ENCODE peak calls at places on chromosome 22, in five cellular contexts. W, F, I, M and R are unnamed samples.

GRCh38 chr22:47565607-47566006 is 803.2 kb downstream of the TBC1D22A start:
- DNase-seq in W (no peak), M (no peak), F (no peak), I (no peak), R (no peak)

GRCh38 chr22:43185860-43186261 is 1.1 kb downstream of the TTLL12 start:
- DNase-seq in M (peak; percentile 62), I (no peak), F (peak; percentile 23), W (peak; percentile 33), R (no peak)

GRCh38 chr22:50573491-50574382 is 4.5 kb downstream of the CPT1B start:
- DNase-seq in W (no peak), M (no peak), F (no peak), I (no peak), R (no peak)

GRCh38 chr22:18022851-18023250 is 1.5 kb downstream of the MICAL3 start:
- DNase-seq in W (no peak), F (no peak), I (no peak), M (no peak), R (no peak)

GRCh38 chr22:19530751-19531150 is 6.5 kb upstream of the CLDN5 start:
- DNase-seq in W (no peak), M (no peak), I (no peak), F (no peak), R (no peak)

GRCh38 chr22:49979587-49980264 is 19.2 kb downstream of the PIM3 start:
- DNase-seq in M (peak; percentile 29), F (no peak), W (no peak), I (peak; percentile 44), R (no peak)

GRCh38 chr22:30325724-30326703 is 727 bp downstream of the TBC1D10A start:
- DNase-seq in F (no peak), I (peak; percentile 37), M (peak; percentile 69), W (peak; percentile 51), R (no peak)

GRCh38 chr22:17131686-17132085 is 10.5 kb upstream of the TMEM121B start:
- DNase-seq in I (no peak), M (no peak), F (no peak), W (no peak), R (no peak)

GRCh38 chr22:42383287-42383686 is 48.9 kb downstream of the NFAM1 start:
- DNase-seq in F (no peak), M (no peak), I (no peak), W (no peak), R (no peak)

GRCh38 chr22:37633082-37633692 is 6.3 kb upstream of the SH3BP1 start:
- DNase-seq in I (no peak), W (no peak), F (no peak), M (no peak), R (no peak)
- H2AFZ ChIP-seq in I (no peak overlapping the region), W (no peak overlapping the region), F (no peak overlapping the region), M (no peak overlapping the region), R (peak overlapping the region; percentile 41)

DNA sequence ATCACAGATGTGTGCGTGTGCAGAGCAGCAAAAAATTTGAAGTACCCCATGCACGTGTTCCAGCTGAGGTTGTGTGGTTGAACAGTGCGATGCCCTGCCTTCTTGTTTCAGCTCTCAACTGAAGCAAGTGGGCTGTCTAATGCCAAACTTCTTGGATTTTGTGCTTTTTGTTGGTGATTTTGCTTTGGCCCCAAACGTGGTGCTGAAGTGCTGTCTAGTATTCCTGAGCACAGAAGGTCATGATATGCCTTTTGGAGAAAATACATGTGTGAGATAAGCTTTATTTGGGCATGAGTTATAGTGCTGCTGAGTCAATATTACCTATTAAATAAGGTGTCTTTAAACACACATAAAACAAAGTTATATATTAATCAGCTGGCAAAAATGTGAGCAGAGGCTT is 14.1 kb downstream of the YDJC start:
- DNase-seq in M (no peak), I (no peak), W (no peak), F (no peak), R (no peak)
- H3K4me2 ChIP-seq in M (no peak overlapping the region), I (no peak overlapping the region), W (no peak overlapping the region), F (no peak overlapping the region), R (no peak overlapping the region)

GRCh38 chr22:40112595-40112994 is 65.1 kb upstream of the TNRC6B start:
- DNase-seq in M (no peak), I (no peak), F (no peak), W (no peak), R (no peak)

GRCh38 chr22:40107244-40107643 is 70.5 kb upstream of the TNRC6B start:
- DNase-seq in M (no peak), F (no peak), I (no peak), W (no peak), R (no peak)

GRCh38 chr22:40111451-40111850 is 66.3 kb upstream of the TNRC6B start:
- DNase-seq in F (no peak), M (no peak), W (no peak), I (no peak), R (no peak)

GRCh38 chr22:40105755-40106154 is 72.0 kb upstream of the TNRC6B start:
- DNase-seq in F (no peak), M (no peak), W (no peak), I (no peak), R (no peak)

GRCh38 chr22:40107756-40108437 is 69.8 kb upstream of the TNRC6B start:
- DNase-seq in I (no peak), M (peak; percentile 14), W (peak; percentile 46), F (peak; percentile 57), R (no peak)
- H2AFZ ChIP-seq in I (no peak overlapping the region), M (no peak overlapping the region), W (no peak overlapping the region), F (peak overlapping the region; percentile 90), R (no peak overlapping the region)

GRCh38 chr22:29308791-29309262 is 2.4 kb downstream of the GAS2L1 start:
- DNase-seq in W (no peak), F (peak; percentile 88), M (no peak), I (no peak), R (peak; percentile 76)

GRCh38 chr22:29306830-29307657 is 594 bp downstream of the GAS2L1 start:
- DNase-seq in W (peak; percentile 61), M (peak; percentile 92), I (peak; percentile 80), F (peak; percentile 76), R (no peak)

GRCh38 chr22:29309332-29310064 is 3.0 kb downstream of the GAS2L1 start:
- DNase-seq in F (no peak), I (no peak), M (no peak), W (no peak), R (no peak)

GRCh38 chr22:29307658-29308147 is 1.3 kb downstream of the GAS2L1 start:
- DNase-seq in W (no peak), I (no peak), M (no peak), F (peak; percentile 17), R (no peak)

DNA sequence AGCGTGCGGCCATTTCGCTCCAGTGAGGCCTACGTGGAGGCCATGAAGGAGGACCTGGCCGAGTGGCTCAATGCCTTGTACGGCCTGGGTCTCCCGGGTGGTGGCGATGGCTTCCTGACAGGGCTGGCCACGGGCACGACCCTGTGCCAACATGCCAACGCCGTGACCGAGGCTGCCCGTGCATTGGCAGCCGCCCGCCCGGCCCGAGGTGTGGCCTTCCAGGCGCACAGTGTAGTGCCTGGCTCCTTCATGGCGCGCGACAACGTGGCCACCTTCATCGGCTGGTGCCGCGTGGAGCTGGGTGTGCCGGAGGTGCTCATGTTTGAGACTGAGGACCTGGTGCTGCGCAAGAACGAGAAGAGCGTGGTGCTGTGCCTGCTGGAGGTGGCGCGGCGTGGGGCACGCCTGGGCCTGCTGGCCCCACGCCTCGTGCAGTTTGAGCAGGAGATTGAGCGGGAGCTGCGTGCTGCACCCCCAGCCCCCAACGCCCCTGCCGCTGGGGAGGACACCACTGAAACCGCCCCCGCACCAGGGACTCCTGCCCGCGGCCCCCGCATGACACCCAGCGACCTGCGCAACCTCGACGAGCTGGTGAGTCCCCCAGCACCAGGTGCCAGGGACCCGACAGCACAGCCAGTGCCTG is 1.8 kb downstream of the GAS2L1 start:
- DNase-seq in M (no peak), I (no peak), F (peak; percentile 43), W (no peak), R (no peak)
- H3K4me2 ChIP-seq in M (peak overlapping the region; percentile 98), I (no peak overlapping the region), F (peak overlapping the region; percentile 90), W (peak overlapping the region; percentile 77), R (peak overlapping the region; percentile 92)

DNA sequence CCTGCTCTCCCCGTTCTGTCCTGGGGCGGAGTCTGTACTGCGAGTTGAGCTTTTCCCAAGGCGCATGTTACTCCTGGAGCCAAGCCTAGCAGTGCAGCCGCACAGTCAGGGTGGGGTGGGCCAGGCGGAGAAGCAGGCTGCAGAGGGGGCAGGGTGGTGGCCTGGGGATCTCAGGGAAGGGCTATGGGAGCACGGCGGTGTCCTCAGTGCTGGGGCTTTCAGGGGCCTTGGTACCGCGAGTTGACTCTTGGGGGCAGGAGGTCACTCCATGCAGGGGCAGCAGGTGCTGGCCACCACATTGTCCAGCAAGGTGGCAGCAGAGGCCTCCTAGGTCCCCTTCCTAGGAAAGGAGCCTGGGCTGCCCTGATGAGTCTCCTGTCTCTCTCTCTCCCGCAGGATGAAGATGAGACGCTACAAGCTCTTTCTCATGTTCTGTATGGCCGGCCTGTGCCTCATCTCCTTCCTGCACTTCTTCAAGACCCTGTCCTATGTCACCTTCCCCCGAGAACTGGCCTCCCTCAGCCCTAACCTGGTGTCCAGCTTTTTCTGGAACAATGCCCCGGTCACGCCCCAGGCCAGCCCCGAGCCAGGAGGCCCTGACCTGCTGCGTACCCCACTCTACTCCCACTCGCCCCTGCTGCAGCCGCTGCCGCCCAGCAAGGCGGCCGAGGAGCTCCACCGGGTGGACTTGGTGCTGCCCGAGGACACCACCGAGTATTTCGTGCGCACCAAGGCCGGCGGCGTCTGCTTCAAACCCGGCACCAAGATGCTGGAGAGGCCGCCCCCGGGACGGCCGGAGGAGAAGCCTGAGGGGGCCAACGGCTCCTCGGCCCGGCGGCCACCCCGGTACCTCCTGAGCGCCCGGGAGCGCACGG is 14.9 kb upstream of the MIEF1 start:
- DNase-seq in I (no peak), W (no peak), M (no peak), F (no peak), R (no peak)
- H2AFZ ChIP-seq in I (no peak overlapping the region), W (no peak overlapping the region), M (no peak overlapping the region), F (no peak overlapping the region), R (no peak overlapping the region)

DNA sequence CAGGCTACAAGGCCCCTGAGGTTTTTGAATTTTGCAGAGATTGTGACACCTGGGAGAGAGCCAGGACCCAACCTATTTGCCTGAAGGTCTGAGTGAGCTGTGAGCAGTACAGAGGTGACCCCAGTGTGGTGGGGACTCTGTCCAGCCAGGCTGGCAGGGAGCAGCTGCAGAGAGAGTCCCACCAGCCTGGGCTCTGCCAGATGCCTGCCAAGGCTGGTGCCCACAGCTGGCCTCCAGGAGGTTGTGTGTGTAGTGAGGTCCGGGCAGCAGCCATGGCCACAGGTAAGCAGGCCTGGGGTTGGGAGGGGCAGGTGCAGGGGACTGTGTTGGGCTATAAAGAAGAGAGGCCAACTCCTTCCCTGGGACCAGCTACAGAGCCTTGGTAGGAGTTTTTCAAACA is 144.8 kb downstream of the CRYBB2 start:
- DNase-seq in F (no peak), I (no peak), W (no peak), M (no peak), R (no peak)
- H3K4me2 ChIP-seq in F (no peak overlapping the region), I (no peak overlapping the region), W (no peak overlapping the region), M (no peak overlapping the region), R (no peak overlapping the region)

DNA sequence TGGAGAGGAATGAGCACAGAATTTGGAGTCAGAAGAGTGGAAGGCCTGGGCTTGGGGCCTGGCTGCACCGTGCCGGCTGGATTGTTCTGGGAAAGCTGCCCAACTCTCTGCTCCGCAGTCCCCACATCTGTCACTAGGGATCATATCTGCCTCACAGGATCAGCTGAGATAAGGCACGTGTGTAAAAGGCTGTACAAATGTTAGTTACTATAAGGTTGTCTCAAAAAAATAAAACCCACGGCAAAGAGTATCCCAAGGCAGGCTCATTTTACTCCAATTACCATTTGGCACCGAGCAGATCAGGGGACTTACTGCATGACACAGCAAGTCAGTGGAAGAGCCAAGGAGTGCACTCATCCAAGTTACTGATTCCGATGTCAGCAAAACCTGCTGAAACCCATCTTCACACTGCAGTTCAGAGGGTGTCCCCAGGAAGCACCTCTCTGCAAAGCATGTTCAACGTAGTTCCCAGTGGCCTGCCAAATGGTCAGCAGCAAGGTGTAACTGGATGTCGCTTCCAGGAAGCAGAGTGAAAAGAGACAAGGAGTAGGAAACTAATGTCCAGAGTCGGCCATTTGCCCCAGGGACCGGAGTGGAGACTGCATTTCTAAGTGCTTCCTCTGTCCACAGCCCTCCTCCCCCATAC is 18.1 kb upstream of the MRTFA start:
- DNase-seq in M (peak; percentile 70), F (peak; percentile 62), I (peak; percentile 42), W (no peak), R (peak; percentile 82)
- H2AFZ ChIP-seq in M (no peak overlapping the region), F (peak overlapping the region; percentile 95), I (no peak overlapping the region), W (no peak overlapping the region), R (no peak overlapping the region)